ENCODE peak calls at places on chromosome 21, in ten cellular contexts. One of them, this sample, is unnamed.

GRCh38 chr21:32351428-32351827 is 41.4 kb downstream of the URB1 start:
- DNase-seq in AG09319: no peak
- DNase-seq in stomach: no peak
- DNase-seq in fibroblast of lung: no peak
- DNase-seq in osteocyte: no peak
- DNase-seq in fibroblast of the aortic adventitia: no peak
- DNase-seq in CD8-positive, alpha-beta T cell: no peak
- DNase-seq in neural crest cell: no peak
- DNase-seq in thyroid gland: no peak
- DNase-seq in NB4: no peak
- DNase-seq in this sample: peak

GRCh38 chr21:20882462-20883415 is 115.5 kb upstream of the NCAM2 start:
- DNase-seq in stomach: peak
- DNase-seq in AG09319: no peak
- DNase-seq in NB4: peak
- DNase-seq in thyroid gland: peak
- DNase-seq in osteocyte: no peak
- DNase-seq in fibroblast of lung: peak
- DNase-seq in fibroblast of the aortic adventitia: peak
- DNase-seq in CD8-positive, alpha-beta T cell: no peak
- DNase-seq in neural crest cell: peak
- DNase-seq in this sample: no peak

GRCh38 chr21:21631961-21632360 is 633.8 kb downstream of the NCAM2 start:
- DNase-seq in neural crest cell: no peak
- DNase-seq in thyroid gland: no peak
- DNase-seq in fibroblast of the aortic adventitia: peak
- DNase-seq in CD8-positive, alpha-beta T cell: no peak
- DNase-seq in fibroblast of lung: peak
- DNase-seq in NB4: no peak
- DNase-seq in osteocyte: no peak
- DNase-seq in stomach: no peak
- DNase-seq in AG09319: no peak
- DNase-seq in this sample: no peak

GRCh38 chr21:33025471-33026298 is at the start of gene OLIG2:
- DNase-seq in NB4: peak
- DNase-seq in fibroblast of lung: peak
- DNase-seq in osteocyte: peak
- DNase-seq in thyroid gland: no peak
- DNase-seq in CD8-positive, alpha-beta T cell: no peak
- DNase-seq in fibroblast of the aortic adventitia: no peak
- DNase-seq in stomach: no peak
- DNase-seq in AG09319: no peak
- DNase-seq in neural crest cell: peak
- DNase-seq in this sample: no peak

GRCh38 chr21:43866233-43866632 is 1.2 kb downstream of the AGPAT3 start:
- DNase-seq in AG09319: peak
- DNase-seq in neural crest cell: no peak
- DNase-seq in thyroid gland: peak
- DNase-seq in osteocyte: no peak
- DNase-seq in NB4: peak
- DNase-seq in stomach: no peak
- DNase-seq in CD8-positive, alpha-beta T cell: no peak
- DNase-seq in fibroblast of the aortic adventitia: peak
- DNase-seq in fibroblast of lung: peak
- DNase-seq in this sample: no peak

GRCh38 chr21:31992391-31992790 is 119.6 kb downstream of the HUNK start:
- DNase-seq in AG09319: no peak
- DNase-seq in fibroblast of lung: no peak
- DNase-seq in neural crest cell: no peak
- DNase-seq in osteocyte: no peak
- DNase-seq in CD8-positive, alpha-beta T cell: no peak
- DNase-seq in stomach: no peak
- DNase-seq in thyroid gland: no peak
- DNase-seq in fibroblast of the aortic adventitia: no peak
- DNase-seq in NB4: no peak
- DNase-seq in this sample: no peak

GRCh38 chr21:43203523-43204080 is 34.8 kb downstream of the CRYAA start:
- DNase-seq in thyroid gland: no peak
- DNase-seq in neural crest cell: no peak
- DNase-seq in fibroblast of lung: no peak
- DNase-seq in AG09319: no peak
- DNase-seq in CD8-positive, alpha-beta T cell: no peak
- DNase-seq in fibroblast of the aortic adventitia: no peak
- DNase-seq in NB4: no peak
- DNase-seq in osteocyte: peak
- DNase-seq in stomach: no peak
- DNase-seq in this sample: peak

GRCh38 chr21:39004776-39005605 is 178.3 kb downstream of the PSMG1 start:
- DNase-seq in fibroblast of lung: peak
- DNase-seq in fibroblast of the aortic adventitia: peak
- DNase-seq in AG09319: no peak
- DNase-seq in CD8-positive, alpha-beta T cell: no peak
- DNase-seq in stomach: peak
- DNase-seq in NB4: peak
- DNase-seq in osteocyte: no peak
- DNase-seq in neural crest cell: no peak
- DNase-seq in thyroid gland: peak
- DNase-seq in this sample: no peak

GRCh38 chr21:35827004-35827403 is 233.3 kb downstream of the SETD4 start:
- DNase-seq in fibroblast of lung: peak
- DNase-seq in AG09319: no peak
- DNase-seq in thyroid gland: no peak
- DNase-seq in osteocyte: no peak
- DNase-seq in stomach: no peak
- DNase-seq in NB4: no peak
- DNase-seq in neural crest cell: no peak
- DNase-seq in fibroblast of the aortic adventitia: no peak
- DNase-seq in CD8-positive, alpha-beta T cell: no peak
- DNase-seq in this sample: no peak

GRCh38 chr21:27043377-27043776 is 76.5 kb upstream of the ADAMTS5 start:
- DNase-seq in stomach: no peak
- DNase-seq in NB4: no peak
- DNase-seq in fibroblast of the aortic adventitia: no peak
- DNase-seq in neural crest cell: no peak
- DNase-seq in fibroblast of lung: no peak
- DNase-seq in CD8-positive, alpha-beta T cell: no peak
- DNase-seq in AG09319: no peak
- DNase-seq in thyroid gland: no peak
- DNase-seq in osteocyte: no peak
- DNase-seq in this sample: no peak

DNA sequence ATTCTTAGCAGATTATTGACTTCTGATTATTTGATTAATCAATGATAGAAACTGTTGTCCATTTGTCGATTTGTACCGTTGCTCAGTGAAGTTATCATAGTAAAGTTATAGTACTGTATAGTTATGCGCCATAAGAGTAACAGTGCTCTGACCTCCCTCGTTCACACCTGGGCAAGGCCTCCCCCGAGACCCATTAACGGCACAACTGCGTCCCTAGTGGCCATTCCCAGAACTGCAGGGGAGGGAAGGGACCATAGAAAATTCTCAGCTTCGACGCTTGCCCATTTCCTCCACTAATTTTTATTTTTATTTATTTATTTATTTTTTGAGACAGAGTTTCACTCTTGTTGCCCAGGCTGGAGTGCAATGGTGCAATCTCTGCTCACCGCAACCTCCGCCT is 334.4 kb downstream of the DSCAM start:
- DNase-seq in neural crest cell: peak
- DNase-seq in CD8-positive, alpha-beta T cell: no peak
- DNase-seq in fibroblast of the aortic adventitia: no peak
- DNase-seq in AG09319: no peak
- DNase-seq in stomach: no peak
- DNase-seq in thyroid gland: no peak
- DNase-seq in fibroblast of lung: no peak
- DNase-seq in NB4: peak
- DNase-seq in osteocyte: no peak
- DNase-seq in this sample: no peak
- TF ChIP-seq CTCF in neural crest cell: peak
- TF ChIP-seq CTCF in CD8-positive, alpha-beta T cell: no peak
- TF ChIP-seq CTCF in fibroblast of the aortic adventitia: peak
- TF ChIP-seq CTCF in AG09319: peak
- TF ChIP-seq CTCF in stomach: no peak
- TF ChIP-seq CTCF in thyroid gland: peak
- TF ChIP-seq CTCF in fibroblast of lung: peak
- TF ChIP-seq CTCF in NB4: peak
- TF ChIP-seq CTCF in osteocyte: peak
- TF ChIP-seq CTCF in this sample: no peak

GRCh38 chr21:46354518-46354917 is 30.6 kb downstream of the PCNT start:
- DNase-seq in NB4: no peak
- DNase-seq in osteocyte: no peak
- DNase-seq in AG09319: no peak
- DNase-seq in neural crest cell: no peak
- DNase-seq in thyroid gland: no peak
- DNase-seq in stomach: no peak
- DNase-seq in CD8-positive, alpha-beta T cell: no peak
- DNase-seq in fibroblast of the aortic adventitia: no peak
- DNase-seq in fibroblast of lung: no peak
- DNase-seq in this sample: no peak

GRCh38 chr21:46356005-46356338 is 32.0 kb downstream of the PCNT start:
- DNase-seq in osteocyte: no peak
- DNase-seq in stomach: no peak
- DNase-seq in CD8-positive, alpha-beta T cell: no peak
- DNase-seq in neural crest cell: no peak
- DNase-seq in fibroblast of lung: no peak
- DNase-seq in AG09319: no peak
- DNase-seq in fibroblast of the aortic adventitia: no peak
- DNase-seq in NB4: no peak
- DNase-seq in thyroid gland: no peak
- DNase-seq in this sample: no peak

GRCh38 chr21:46356494-46357334 is 32.8 kb downstream of the PCNT start:
- DNase-seq in stomach: no peak
- DNase-seq in NB4: no peak
- DNase-seq in fibroblast of lung: no peak
- DNase-seq in neural crest cell: no peak
- DNase-seq in osteocyte: no peak
- DNase-seq in thyroid gland: no peak
- DNase-seq in CD8-positive, alpha-beta T cell: no peak
- DNase-seq in AG09319: no peak
- DNase-seq in fibroblast of the aortic adventitia: no peak
- DNase-seq in this sample: no peak

GRCh38 chr21:46354046-46354445 is 30.1 kb downstream of the PCNT start:
- DNase-seq in fibroblast of the aortic adventitia: no peak
- DNase-seq in fibroblast of lung: no peak
- DNase-seq in NB4: no peak
- DNase-seq in AG09319: no peak
- DNase-seq in thyroid gland: no peak
- DNase-seq in stomach: no peak
- DNase-seq in CD8-positive, alpha-beta T cell: no peak
- DNase-seq in osteocyte: no peak
- DNase-seq in neural crest cell: no peak
- DNase-seq in this sample: no peak

GRCh38 chr21:46355161-46356004 is 31.4 kb downstream of the PCNT start:
- DNase-seq in AG09319: no peak
- DNase-seq in thyroid gland: no peak
- DNase-seq in fibroblast of lung: no peak
- DNase-seq in CD8-positive, alpha-beta T cell: peak
- DNase-seq in stomach: no peak
- DNase-seq in fibroblast of the aortic adventitia: no peak
- DNase-seq in neural crest cell: no peak
- DNase-seq in NB4: no peak
- DNase-seq in osteocyte: no peak
- DNase-seq in this sample: no peak
- TF ChIP-seq CTCF in AG09319: no peak
- TF ChIP-seq CTCF in thyroid gland: no peak
- TF ChIP-seq CTCF in fibroblast of lung: no peak
- TF ChIP-seq CTCF in CD8-positive, alpha-beta T cell: no peak
- TF ChIP-seq CTCF in stomach: no peak
- TF ChIP-seq CTCF in fibroblast of the aortic adventitia: no peak
- TF ChIP-seq CTCF in neural crest cell: no peak
- TF ChIP-seq CTCF in NB4: no peak
- TF ChIP-seq CTCF in osteocyte: no peak
- TF ChIP-seq CTCF in this sample: no peak

GRCh38 chr21:41610042-41610839 is 102.3 kb upstream of the TMPRSS2 start:
- DNase-seq in AG09319: no peak
- DNase-seq in CD8-positive, alpha-beta T cell: no peak
- DNase-seq in fibroblast of the aortic adventitia: peak
- DNase-seq in fibroblast of lung: peak
- DNase-seq in NB4: peak
- DNase-seq in stomach: peak
- DNase-seq in osteocyte: no peak
- DNase-seq in neural crest cell: peak
- DNase-seq in thyroid gland: peak
- DNase-seq in this sample: no peak

GRCh38 chr21:41611441-41611840 is 103.5 kb upstream of the TMPRSS2 start:
- DNase-seq in neural crest cell: no peak
- DNase-seq in NB4: no peak
- DNase-seq in CD8-positive, alpha-beta T cell: no peak
- DNase-seq in AG09319: no peak
- DNase-seq in thyroid gland: no peak
- DNase-seq in fibroblast of lung: no peak
- DNase-seq in osteocyte: no peak
- DNase-seq in fibroblast of the aortic adventitia: no peak
- DNase-seq in stomach: no peak
- DNase-seq in this sample: no peak

GRCh38 chr21:41612674-41613250 is 104.8 kb upstream of the TMPRSS2 start:
- DNase-seq in stomach: peak
- DNase-seq in thyroid gland: peak
- DNase-seq in NB4: peak
- DNase-seq in fibroblast of the aortic adventitia: peak
- DNase-seq in AG09319: peak
- DNase-seq in osteocyte: peak
- DNase-seq in neural crest cell: peak
- DNase-seq in CD8-positive, alpha-beta T cell: no peak
- DNase-seq in fibroblast of lung: peak
- DNase-seq in this sample: no peak

GRCh38 chr21:41613421-41613998 is 105.6 kb upstream of the TMPRSS2 start:
- DNase-seq in NB4: no peak
- DNase-seq in AG09319: no peak
- DNase-seq in CD8-positive, alpha-beta T cell: no peak
- DNase-seq in thyroid gland: no peak
- DNase-seq in fibroblast of lung: peak
- DNase-seq in osteocyte: no peak
- DNase-seq in fibroblast of the aortic adventitia: no peak
- DNase-seq in neural crest cell: no peak
- DNase-seq in stomach: no peak
- DNase-seq in this sample: no peak

GRCh38 chr21:41611966-41612606 is 104.1 kb upstream of the TMPRSS2 start:
- DNase-seq in fibroblast of the aortic adventitia: peak
- DNase-seq in thyroid gland: peak
- DNase-seq in CD8-positive, alpha-beta T cell: no peak
- DNase-seq in stomach: peak
- DNase-seq in NB4: peak
- DNase-seq in osteocyte: no peak
- DNase-seq in neural crest cell: no peak
- DNase-seq in AG09319: no peak
- DNase-seq in fibroblast of lung: peak
- DNase-seq in this sample: no peak
- TF ChIP-seq CTCF in fibroblast of the aortic adventitia: peak
- TF ChIP-seq CTCF in thyroid gland: no peak
- TF ChIP-seq CTCF in CD8-positive, alpha-beta T cell: no peak
- TF ChIP-seq CTCF in stomach: peak
- TF ChIP-seq CTCF in NB4: peak
- TF ChIP-seq CTCF in osteocyte: no peak
- TF ChIP-seq CTCF in neural crest cell: no peak
- TF ChIP-seq CTCF in AG09319: no peak
- TF ChIP-seq CTCF in fibroblast of lung: no peak
- TF ChIP-seq CTCF in this sample: no peak

DNA sequence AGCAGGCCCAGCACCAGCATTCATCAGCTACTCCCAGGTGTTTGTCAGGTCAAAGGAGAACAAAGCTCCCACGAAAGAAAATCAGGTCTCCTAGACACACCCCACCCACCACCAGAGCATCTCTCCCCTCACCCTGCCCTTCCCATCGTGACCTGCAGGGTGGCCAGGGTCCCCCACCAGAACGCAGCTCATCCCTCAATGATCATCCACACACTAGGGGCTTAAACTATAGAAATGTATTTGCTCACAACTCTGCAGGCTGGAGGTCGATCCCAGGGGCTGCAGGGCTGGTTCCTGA is 97.4 kb downstream of the RIPK4 start:
- DNase-seq in osteocyte: no peak
- DNase-seq in AG09319: no peak
- DNase-seq in fibroblast of lung: no peak
- DNase-seq in fibroblast of the aortic adventitia: no peak
- DNase-seq in stomach: no peak
- DNase-seq in NB4: no peak
- DNase-seq in thyroid gland: no peak
- DNase-seq in CD8-positive, alpha-beta T cell: no peak
- DNase-seq in neural crest cell: no peak
- DNase-seq in this sample: no peak
- TF ChIP-seq CTCF in osteocyte: no peak
- TF ChIP-seq CTCF in AG09319: no peak
- TF ChIP-seq CTCF in fibroblast of lung: no peak
- TF ChIP-seq CTCF in fibroblast of the aortic adventitia: no peak
- TF ChIP-seq CTCF in stomach: no peak
- TF ChIP-seq CTCF in NB4: no peak
- TF ChIP-seq CTCF in thyroid gland: no peak
- TF ChIP-seq CTCF in CD8-positive, alpha-beta T cell: no peak
- TF ChIP-seq CTCF in neural crest cell: no peak
- TF ChIP-seq CTCF in this sample: no peak

This sample was measured in vagina.